ENCODE peak calls at places on chromosomes 1 and 21, in five cellular contexts. One of them, this sample, is unnamed.

GRCh38 chr1:35727434-35727825 is 8.7 kb upstream of the C1orf216 start:
- DNase-seq in lower lobe of right lung: no peak
- DNase-seq in H7: no peak
- DNase-seq in AG04449: no peak
- DNase-seq in pancreas: no peak
- DNase-seq in this sample: no peak

GRCh38 chr1:246795094-246795671 is 71.0 kb downstream of the SCCPDH start:
- DNase-seq in pancreas: no peak
- DNase-seq in lower lobe of right lung: no peak
- DNase-seq in H7: peak; percentile 86
- DNase-seq in AG04449: no peak
- DNase-seq in this sample: no peak

GRCh38 chr1:61284226-61284854 is 202.0 kb downstream of the NFIA start:
- DNase-seq in lower lobe of right lung: no peak
- DNase-seq in AG04449: no peak
- DNase-seq in H7: peak; percentile 16
- DNase-seq in pancreas: no peak
- DNase-seq in this sample: no peak

GRCh38 chr1:236089046-236089773 is 24.3 kb upstream of the NID1 start:
- DNase-seq in AG04449: no peak
- DNase-seq in lower lobe of right lung: no peak
- DNase-seq in pancreas: no peak
- DNase-seq in H7: no peak
- DNase-seq in this sample: no peak

GRCh38 chr21:29487154-29487553 is 188.4 kb downstream of the BACH1 start:
- DNase-seq in AG04449: no peak
- DNase-seq in lower lobe of right lung: no peak
- DNase-seq in H7: peak; percentile 21
- DNase-seq in pancreas: no peak
- DNase-seq in this sample: no peak

GRCh38 chr1:245014247-245015029 is 140.3 kb upstream of the KIF26B start:
- DNase-seq in AG04449: no peak
- DNase-seq in lower lobe of right lung: no peak
- DNase-seq in H7: no peak
- DNase-seq in pancreas: no peak
- DNase-seq in this sample: no peak

GRCh38 chr1:192933744-192934143 is 124.9 kb downstream of the RGS2 start:
- DNase-seq in AG04449: no peak
- DNase-seq in lower lobe of right lung: no peak
- DNase-seq in pancreas: no peak
- DNase-seq in H7: no peak
- DNase-seq in this sample: no peak

GRCh38 chr1:94898486-94899385 is 28.2 kb downstream of the CNN3 start:
- DNase-seq in pancreas: no peak
- DNase-seq in lower lobe of right lung: no peak
- DNase-seq in H7: no peak
- DNase-seq in AG04449: no peak
- DNase-seq in this sample: no peak

GRCh38 chr1:53548031-53548491 is 88.9 kb downstream of the DMRTB1 start:
- DNase-seq in H7: no peak
- DNase-seq in lower lobe of right lung: peak; percentile 40
- DNase-seq in AG04449: no peak
- DNase-seq in pancreas: peak; percentile 27
- DNase-seq in this sample: no peak

GRCh38 chr1:32893198-32894018 is 7.1 kb downstream of the HPCA start:
- DNase-seq in lower lobe of right lung: no peak
- DNase-seq in AG04449: no peak
- DNase-seq in H7: peak; percentile 95
- DNase-seq in pancreas: peak; percentile 82
- DNase-seq in this sample: no peak

GRCh38 chr1:155272466-155273133 is 704 bp downstream of the CLK2 start:
- DNase-seq in pancreas: no peak
- DNase-seq in AG04449: no peak
- DNase-seq in lower lobe of right lung: no peak
- DNase-seq in H7: peak; percentile 36
- DNase-seq in this sample: no peak

GRCh38 chr1:196193891-196194559 is 414.2 kb downstream of the KCNT2 start:
- DNase-seq in lower lobe of right lung: no peak
- DNase-seq in pancreas: no peak
- DNase-seq in AG04449: no peak
- DNase-seq in H7: no peak
- DNase-seq in this sample: no peak

GRCh38 chr1:221611930-221612777 is 129.7 kb downstream of the DUSP10 start:
- DNase-seq in pancreas: no peak
- DNase-seq in H7: no peak
- DNase-seq in AG04449: peak; percentile 45
- DNase-seq in lower lobe of right lung: no peak
- DNase-seq in this sample: peak; percentile 72

GRCh38 chr1:7703321-7704213 is 67.5 kb upstream of the VAMP3 start:
- DNase-seq in lower lobe of right lung: no peak
- DNase-seq in AG04449: no peak
- DNase-seq in H7: peak; percentile 94
- DNase-seq in pancreas: no peak
- DNase-seq in this sample: no peak

GRCh38 chr1:197213193-197213592 is 54.9 kb upstream of the CRB1 start:
- DNase-seq in pancreas: no peak
- DNase-seq in H7: no peak
- DNase-seq in lower lobe of right lung: no peak
- DNase-seq in AG04449: no peak
- DNase-seq in this sample: no peak

GRCh38 chr1:113895084-113895483 is 7.7 kb upstream of the BCL2L15 start:
- DNase-seq in lower lobe of right lung: no peak
- DNase-seq in pancreas: no peak
- DNase-seq in AG04449: no peak
- DNase-seq in H7: no peak
- DNase-seq in this sample: no peak

GRCh38 chr1:153428073-153428638 is 11.8 kb downstream of the S100A7A start:
- DNase-seq in AG04449: no peak
- DNase-seq in H7: no peak
- DNase-seq in pancreas: no peak
- DNase-seq in lower lobe of right lung: no peak
- DNase-seq in this sample: no peak

GRCh38 chr1:246117066-246117791 is 389.9 kb downstream of the SMYD3 start:
- DNase-seq in lower lobe of right lung: no peak
- DNase-seq in AG04449: peak; percentile 12
- DNase-seq in H7: peak; percentile 47
- DNase-seq in pancreas: no peak
- DNase-seq in this sample: peak; percentile 61

GRCh38 chr1:89633103-89633744 is at the start of gene LRRC8C:
- DNase-seq in pancreas: peak; percentile 79
- DNase-seq in AG04449: no peak
- DNase-seq in lower lobe of right lung: peak; percentile 77
- DNase-seq in H7: peak; percentile 74
- DNase-seq in this sample: no peak

GRCh38 chr1:66359815-66360214 is 174.1 kb upstream of the SGIP1 start:
- DNase-seq in H7: no peak
- DNase-seq in pancreas: no peak
- DNase-seq in AG04449: no peak
- DNase-seq in lower lobe of right lung: no peak
- DNase-seq in this sample: no peak

GRCh38 chr21:15797577-15798363 is 68.0 kb downstream of the USP25 start:
- DNase-seq in lower lobe of right lung: no peak
- DNase-seq in AG04449: no peak
- DNase-seq in H7: no peak
- DNase-seq in pancreas: no peak
- DNase-seq in this sample: no peak
- H3K4me3 ChIP-seq in lower lobe of right lung: no peak overlapping the region
- H3K4me3 ChIP-seq in AG04449: no peak overlapping the region
- H3K4me3 ChIP-seq in H7: no peak overlapping the region
- H3K4me3 ChIP-seq in pancreas: no peak overlapping the region
- H3K4me3 ChIP-seq in this sample: no peak overlapping the region

DNA sequence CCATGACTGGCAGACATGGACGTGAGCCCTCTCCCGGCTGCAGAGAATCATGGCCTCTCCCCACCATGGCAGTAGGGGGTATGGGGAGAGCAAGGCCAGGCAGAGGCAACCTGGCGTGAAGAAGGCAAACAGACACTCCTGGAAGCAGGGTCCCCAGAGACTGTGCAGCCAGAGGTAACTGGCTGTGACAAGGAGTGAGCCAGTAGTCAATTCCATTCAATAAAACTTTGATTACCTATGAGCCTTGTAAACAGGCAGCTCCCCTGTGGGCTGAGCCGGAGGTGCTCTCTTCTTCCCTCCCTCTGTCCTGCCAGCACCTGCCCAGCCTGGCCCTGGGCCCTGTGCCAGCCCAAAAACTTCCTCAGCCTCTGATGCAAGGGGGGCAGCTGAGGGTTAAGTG is 35.8 kb downstream of the LRRN2 start:
- DNase-seq in H7: no peak
- DNase-seq in AG04449: no peak
- DNase-seq in lower lobe of right lung: no peak
- DNase-seq in pancreas: no peak
- DNase-seq in this sample: no peak
- H3K4me3 ChIP-seq in H7: no peak overlapping the region
- H3K4me3 ChIP-seq in AG04449: no peak overlapping the region
- H3K4me3 ChIP-seq in lower lobe of right lung: no peak overlapping the region
- H3K4me3 ChIP-seq in pancreas: no peak overlapping the region
- H3K4me3 ChIP-seq in this sample: no peak overlapping the region

GRCh38 chr1:24704411-24705259 is 40.6 kb upstream of the CLIC4 start:
- DNase-seq in lower lobe of right lung: no peak
- DNase-seq in AG04449: no peak
- DNase-seq in H7: peak; percentile 77
- DNase-seq in pancreas: no peak
- DNase-seq in this sample: no peak

GRCh38 chr1:24707659-24708058 is 37.6 kb upstream of the CLIC4 start:
- DNase-seq in lower lobe of right lung: no peak
- DNase-seq in H7: no peak
- DNase-seq in AG04449: no peak
- DNase-seq in pancreas: no peak
- DNase-seq in this sample: no peak

GRCh38 chr1:24702511-24703293 is 42.5 kb upstream of the CLIC4 start:
- DNase-seq in pancreas: no peak
- DNase-seq in H7: no peak
- DNase-seq in lower lobe of right lung: no peak
- DNase-seq in AG04449: no peak
- DNase-seq in this sample: no peak

GRCh38 chr1:24708938-24709337 is 36.3 kb upstream of the CLIC4 start:
- DNase-seq in H7: no peak
- DNase-seq in lower lobe of right lung: no peak
- DNase-seq in AG04449: no peak
- DNase-seq in pancreas: no peak
- DNase-seq in this sample: no peak

DNA sequence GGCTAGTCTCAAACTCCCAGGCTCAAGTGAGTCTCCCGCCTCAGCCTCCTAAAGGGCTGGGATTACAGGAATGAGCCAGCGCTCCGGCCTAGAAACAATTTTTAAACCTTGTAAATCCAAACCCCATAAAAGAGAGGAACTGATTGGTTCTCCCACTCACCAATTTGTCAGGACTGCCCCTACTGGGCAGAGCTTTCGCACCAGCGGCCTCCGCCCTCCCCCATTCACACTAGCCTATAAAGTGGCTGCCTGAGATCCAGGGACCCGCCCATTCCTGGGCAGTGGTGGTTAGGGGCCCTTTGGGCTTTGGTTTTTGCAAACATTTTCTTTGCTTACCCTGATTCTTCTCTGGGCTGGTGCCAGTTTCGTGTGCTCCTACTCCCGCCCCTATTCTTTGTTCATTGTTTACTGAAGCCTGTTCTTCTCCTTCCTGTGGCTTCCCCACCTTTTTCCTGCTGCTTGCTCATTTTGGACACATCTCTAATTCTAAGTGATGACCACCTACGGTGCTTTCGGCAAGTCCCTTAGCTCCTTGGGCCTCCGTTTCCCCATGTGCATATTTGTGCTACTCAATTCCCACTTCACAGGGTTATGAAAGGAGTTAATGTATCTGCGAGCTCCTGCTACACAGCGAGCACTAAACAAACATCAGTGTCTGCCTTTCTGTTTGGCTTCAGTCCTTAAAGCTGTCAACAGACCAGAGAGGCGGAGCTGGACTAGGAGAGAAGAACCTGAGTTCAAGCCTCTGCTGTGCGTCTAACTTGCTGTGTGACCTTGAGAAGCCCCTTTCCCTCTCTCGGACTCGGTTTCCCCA is 39.8 kb upstream of the CLIC4 start:
- DNase-seq in pancreas: peak; percentile 83
- DNase-seq in lower lobe of right lung: peak; percentile 89
- DNase-seq in AG04449: no peak
- DNase-seq in H7: peak; percentile 97
- DNase-seq in this sample: peak; percentile 31
- H3K4me3 ChIP-seq in pancreas: no peak overlapping the region
- H3K4me3 ChIP-seq in lower lobe of right lung: peak overlapping the region; percentile 31
- H3K4me3 ChIP-seq in AG04449: no peak overlapping the region
- H3K4me3 ChIP-seq in H7: no peak overlapping the region
- H3K4me3 ChIP-seq in this sample: no peak overlapping the region

GRCh38 chr1:100893718-100894117 is 924 bp downstream of the EXTL2 start:
- DNase-seq in lower lobe of right lung: no peak
- DNase-seq in H7: no peak
- DNase-seq in AG04449: no peak
- DNase-seq in pancreas: no peak
- DNase-seq in this sample: no peak
- H3K4me3 ChIP-seq in lower lobe of right lung: peak overlapping the region; percentile 82
- H3K4me3 ChIP-seq in H7: peak overlapping the region; percentile 96
- H3K4me3 ChIP-seq in AG04449: peak overlapping the region; percentile 89
- H3K4me3 ChIP-seq in pancreas: no peak overlapping the region
- H3K4me3 ChIP-seq in this sample: peak overlapping the region; percentile 97

DNA sequence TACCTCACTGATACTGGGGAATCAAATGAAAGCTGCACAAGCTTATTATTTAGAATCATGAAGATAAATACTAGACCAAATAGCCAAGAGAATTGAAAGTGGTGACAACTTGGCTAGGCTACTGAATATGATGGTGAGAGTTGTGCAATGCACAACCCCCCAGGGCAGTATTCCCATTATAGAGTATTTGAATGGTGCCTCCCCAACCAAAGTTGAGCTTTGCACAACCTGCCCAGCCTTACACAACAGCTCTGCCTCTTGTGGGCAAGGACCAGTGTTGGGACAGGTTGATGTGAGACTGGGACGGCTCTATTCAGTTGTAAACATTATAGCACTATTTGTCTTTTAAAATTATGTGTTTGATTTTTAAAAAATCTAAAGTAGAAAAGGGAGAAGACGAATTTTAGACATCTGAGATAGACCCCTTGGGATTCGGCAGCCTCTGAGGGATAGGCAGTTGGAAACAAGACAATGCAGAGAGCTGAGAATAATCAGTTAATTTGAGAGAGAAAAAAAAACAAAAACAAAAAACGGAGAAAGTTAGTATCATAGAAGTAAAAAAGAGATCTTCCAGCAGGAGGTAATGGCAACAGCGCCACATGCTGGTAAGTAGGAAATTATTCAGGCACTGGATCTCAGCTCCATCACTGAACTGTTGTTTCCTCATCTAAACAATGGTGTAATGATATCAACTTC is 91.0 kb upstream of the KCNA3 start:
- DNase-seq in pancreas: no peak
- DNase-seq in AG04449: peak; percentile 14
- DNase-seq in lower lobe of right lung: no peak
- DNase-seq in H7: peak; percentile 55
- DNase-seq in this sample: peak; percentile 13
- H3K4me3 ChIP-seq in pancreas: no peak overlapping the region
- H3K4me3 ChIP-seq in AG04449: no peak overlapping the region
- H3K4me3 ChIP-seq in lower lobe of right lung: no peak overlapping the region
- H3K4me3 ChIP-seq in H7: no peak overlapping the region
- H3K4me3 ChIP-seq in this sample: no peak overlapping the region